ENCODE peak calls at places on chromosomes 5 and 9, in eight cellular contexts. M is NCI-H1092 treated with DMSO at 0.1 percent for 48 hours; B is naive thymus-derived CD4-positive, alpha-beta T cell; J is neural crest cell; R is hypothalamus; Z is activated T-cell treated with anti-CD3 and anti-CD28 coated beads, Interleukin-2, amount 50 U/mL, for 4 hours; P is GM04504; T is endothelial cell. W is an unnamed sample.

GRCh38 chr9:17402309-17402708 is 176.6 kb upstream of the SH3GL2 start:
- DNase-seq in M (peak), T (peak), B (no peak), J (no peak), R (no peak), P (peak), Z (no peak), W (peak)

GRCh38 chr5:106376522-106376921 is 1294.2 kb downstream of the EFNA5 start:
- DNase-seq in R (no peak), T (no peak), J (no peak), P (peak), B (no peak), Z (no peak), M (no peak), W (no peak)

GRCh38 chr9:114033397-114034103 is 44.5 kb downstream of the AMBP start:
- DNase-seq in T (peak), R (no peak), Z (no peak), M (peak), J (peak), B (no peak), P (no peak), W (no peak)

GRCh38 chr5:16160706-16161105 is 18.9 kb downstream of the MARCHF11 start:
- DNase-seq in R (no peak), T (peak), P (peak), J (peak), Z (no peak), M (peak), B (no peak), W (peak)

GRCh38 chr5:97093193-97093592 is 49.2 kb downstream of the LIX1 start:
- DNase-seq in R (no peak), B (no peak), J (no peak), T (no peak), M (no peak), Z (no peak), P (no peak), W (no peak)

GRCh38 chr9:136886610-136887597 is 588 bp downstream of the TRAF2 start:
- DNase-seq in M (no peak), Z (no peak), J (peak), T (peak), P (no peak), B (peak), R (no peak), W (peak)

GRCh38 chr5:1507457-1507856 is 16.3 kb downstream of the LPCAT1 start:
- DNase-seq in M (no peak), R (no peak), J (no peak), P (no peak), B (no peak), Z (no peak), T (no peak), W (no peak)

GRCh38 chr9:122403381-122404002 is 32.7 kb downstream of the PTGS1 start:
- DNase-seq in M (no peak), B (no peak), Z (no peak), T (no peak), R (no peak), J (no peak), P (no peak), W (no peak)

GRCh38 chr9:22446589-22446949 is at the start of gene DMRTA1:
- DNase-seq in R (no peak), B (no peak), M (peak), Z (no peak), P (no peak), J (peak), T (peak), W (peak)

GRCh38 chr9:98162638-98163037 is 29.8 kb downstream of the CORO2A start:
- DNase-seq in R (no peak), B (no peak), M (no peak), T (no peak), P (no peak), J (no peak), Z (no peak), W (no peak)

GRCh38 chr5:88883059-88883565 is at the start of gene MEF2C:
- DNase-seq in P (peak), J (peak), T (peak), R (peak), Z (no peak), B (no peak), M (peak), W (peak)

GRCh38 chr5:2125901-2126265 is 243.2 kb upstream of the IRX4 start:
- DNase-seq in R (no peak), Z (no peak), J (no peak), P (no peak), B (no peak), T (no peak), M (no peak), W (no peak)

GRCh38 chr9:107351382-107352045 is 68.4 kb downstream of the RAD23B start:
- DNase-seq in J (no peak), R (no peak), Z (no peak), M (no peak), P (no peak), B (no peak), T (no peak), W (no peak)

GRCh38 chr5:103582364-103582763 is 19.8 kb upstream of the NUDT12 start:
- DNase-seq in M (peak), Z (no peak), R (no peak), T (peak), B (no peak), J (peak), P (peak), W (peak)

GRCh38 chr9:98781588-98782383 is 14.6 kb downstream of the ANKS6 start:
- DNase-seq in Z (no peak), J (no peak), R (no peak), P (no peak), M (no peak), B (peak), T (no peak), W (no peak)

GRCh38 chr5:135323227-135323626 is 75.8 kb downstream of the MACROH2A1 start:
- DNase-seq in M (no peak), T (no peak), J (no peak), R (no peak), Z (no peak), P (no peak), B (no peak), W (no peak)

GRCh38 chr5:179801304-179802206 is 5.1 kb downstream of the MGAT4B start:
- DNase-seq in P (no peak), M (no peak), R (no peak), Z (peak), T (peak), B (peak), J (peak), W (no peak)

GRCh38 chr5:32285489-32286138 is 27.1 kb downstream of the MTMR12 start:
- DNase-seq in M (no peak), T (no peak), Z (no peak), J (no peak), P (no peak), B (no peak), R (no peak), W (no peak)

GRCh38 chr9:4299006-4299795 is 667 bp downstream of the GLIS3 start:
- DNase-seq in T (peak), M (peak), B (peak), P (no peak), R (no peak), J (peak), Z (peak), W (no peak)

GRCh38 chr5:153533546-153533945 is 43.1 kb downstream of the GRIA1 start:
- DNase-seq in T (no peak), B (no peak), P (no peak), R (no peak), J (no peak), M (no peak), Z (no peak), W (no peak)

GRCh38 chr5:172760933-172761332 is 10.1 kb downstream of the DUSP1 start:
- DNase-seq in J (no peak), M (no peak), Z (no peak), R (no peak), T (no peak), P (no peak), B (no peak), W (no peak)

GRCh38 chr5:143213851-143214363 is 189.6 kb downstream of the NR3C1 start:
- DNase-seq in Z (no peak), P (no peak), M (no peak), J (no peak), R (no peak), B (no peak), T (no peak), W (no peak)

GRCh38 chr5:1768283-1769000 is 31.2 kb downstream of the MRPL36 start:
- DNase-seq in R (no peak), J (no peak), M (no peak), T (no peak), B (no peak), Z (no peak), P (no peak), W (no peak)

W was measured in NCI-H146.